ENCODE peak calls at places on chromosomes 1 and 21, in seven cellular contexts. I is cardiac fibroblast, A is left ventricle myocardium inferior, D is heart right ventricle, F is fibroblast of lung, X is IMR-90, W is Peyer's patch. Y is an unnamed sample.

GRCh38 chr21:44955141-44955802 is 15.4 kb downstream of the SLX9 start:
- DNase-seq in I (peak), A (peak), D (no peak), F (peak), X (peak), W (no peak), Y (no peak)

GRCh38 chr1:231390071-231390470 is 32.0 kb downstream of the EGLN1 start:
- DNase-seq in I (no peak), A (no peak), D (no peak), F (peak), X (peak), W (no peak), Y (no peak)

GRCh38 chr1:55679971-55680370 is 464.8 kb upstream of the USP24 start:
- DNase-seq in I (peak), A (no peak), D (no peak), F (peak), X (peak), W (no peak), Y (no peak)

GRCh38 chr1:50421768-50422674 is 1.2 kb downstream of the DMRTA2 start:
- DNase-seq in I (no peak), A (no peak), D (no peak), F (no peak), X (no peak), W (no peak), Y (no peak)

GRCh38 chr1:100463809-100464424 is 74.0 kb upstream of the GPR88 start:
- DNase-seq in I (peak), A (peak), D (peak), F (peak), X (peak), W (peak), Y (peak)

GRCh38 chr1:41525891-41526587 is 41.6 kb upstream of the EDN2 start:
- DNase-seq in I (no peak), A (no peak), D (no peak), F (no peak), X (no peak), W (no peak), Y (no peak)

GRCh38 chr1:15195420-15196052 is 42.0 kb downstream of the TMEM51 start:
- DNase-seq in I (no peak), A (peak), D (peak), F (no peak), X (no peak), W (no peak), Y (no peak)

GRCh38 chr1:228105269-228105995 is 2.3 kb upstream of the C1orf35 start:
- DNase-seq in I (no peak), A (no peak), D (peak), F (no peak), X (no peak), W (no peak), Y (no peak)

GRCh38 chr1:174191255-174191906 is 32.1 kb downstream of the RABGAP1L start:
- DNase-seq in I (peak), A (no peak), D (no peak), F (peak), X (peak), W (no peak), Y (no peak)

GRCh38 chr1:41963636-41964035 is 44.9 kb upstream of the HIVEP3 start:
- DNase-seq in I (peak), A (no peak), D (no peak), F (no peak), X (peak), W (no peak), Y (no peak)

GRCh38 chr1:29123871-29124365 is at the start of gene TMEM200B:
- DNase-seq in I (no peak), A (peak), D (peak), F (no peak), X (no peak), W (no peak), Y (no peak)

GRCh38 chr1:217332426-217333065 is 298.3 kb downstream of the GPATCH2 start:
- DNase-seq in I (peak), A (peak), D (no peak), F (peak), X (no peak), W (no peak), Y (no peak)

GRCh38 chr1:200980873-200981272 is 42.6 kb downstream of the KIF21B start:
- DNase-seq in I (no peak), A (no peak), D (no peak), F (no peak), X (no peak), W (no peak), Y (no peak)

GRCh38 chr1:239164451-239165180 is 221.8 kb upstream of the CHRM3 start:
- DNase-seq in I (no peak), A (no peak), D (no peak), F (peak), X (no peak), W (no peak), Y (no peak)

GRCh38 chr1:53752281-53752680 is 13.3 kb upstream of the GLIS1 start:
- DNase-seq in I (no peak), A (no peak), D (no peak), F (no peak), X (no peak), W (no peak), Y (no peak)

GRCh38 chr1:113073457-113073950 is 506 bp downstream of the LRIG2 start:
- DNase-seq in I (peak), A (peak), D (no peak), F (peak), X (peak), W (peak), Y (no peak)

GRCh38 chr1:184019066-184019465 is 18.5 kb downstream of the COLGALT2 start:
- DNase-seq in I (no peak), A (no peak), D (no peak), F (no peak), X (no peak), W (no peak), Y (no peak)

GRCh38 chr21:16113052-16113715 is 383.4 kb downstream of the USP25 start:
- DNase-seq in I (no peak), A (no peak), D (no peak), F (peak), X (peak), W (no peak), Y (no peak)

GRCh38 chr1:85109475-85109874 is 61.2 kb upstream of the MCOLN3 start:
- DNase-seq in I (peak), A (peak), D (peak), F (peak), X (peak), W (peak), Y (peak)

GRCh38 chr1:232529747-232530146 is 100.2 kb downstream of the SIPA1L2 start:
- DNase-seq in I (no peak), A (no peak), D (no peak), F (peak), X (peak), W (no peak), Y (no peak)

GRCh38 chr1:158814970-158815369 is 16.2 kb upstream of the MNDA start:
- DNase-seq in I (no peak), A (no peak), D (no peak), F (no peak), X (no peak), W (no peak), Y (no peak)

GRCh38 chr1:198575715-198576641 is 35.5 kb upstream of the ATP6V1G3 start:
- DNase-seq in I (no peak), A (no peak), D (no peak), F (peak), X (peak), W (no peak), Y (no peak)

GRCh38 chr1:171788696-171789095 is 7.2 kb downstream of the METTL13 start:
- DNase-seq in I (peak), A (no peak), D (no peak), F (peak), X (peak), W (no peak), Y (no peak)

GRCh38 chr1:77682442-77683141 is at the start of gene ZZZ3:
- DNase-seq in I (peak), A (peak), D (peak), F (peak), X (peak), W (peak), Y (peak)

GRCh38 chr1:32184639-32185038 is 5.2 kb downstream of the TXLNA start:
- DNase-seq in I (no peak), A (no peak), D (no peak), F (no peak), X (no peak), W (no peak), Y (no peak)

GRCh38 chr1:8427986-8428385 is 110.1 kb downstream of the SLC45A1 start:
- DNase-seq in I (no peak), A (no peak), D (no peak), F (no peak), X (no peak), W (no peak), Y (no peak)

GRCh38 chr1:62993844-62994243 is 209.9 kb downstream of the ATG4C start:
- DNase-seq in I (no peak), A (no peak), D (no peak), F (no peak), X (no peak), W (no peak), Y (no peak)

DNA sequence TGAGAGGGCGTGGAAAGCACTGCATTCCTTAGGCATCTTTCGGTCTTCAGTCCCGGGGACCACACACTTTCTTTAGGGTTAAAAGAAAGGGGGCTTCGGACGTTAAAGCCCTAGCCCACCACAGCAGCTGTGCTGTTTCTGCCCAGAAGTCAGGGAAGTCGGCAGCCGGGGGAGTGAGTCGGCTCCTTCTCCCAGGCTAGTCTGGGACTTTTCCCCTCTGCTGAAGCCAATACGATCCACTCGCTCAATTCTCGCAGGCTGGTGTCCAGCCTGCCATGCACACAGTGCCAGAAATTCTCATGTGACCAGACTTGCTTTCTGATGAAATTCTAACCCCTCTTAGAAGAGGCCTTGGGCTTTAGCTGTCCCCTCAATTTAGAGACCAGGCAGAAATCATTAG is 67.7 kb downstream of the BCAR3 start:
- DNase-seq in I (peak), A (peak), D (peak), F (peak), X (peak), W (no peak), Y (no peak)
- H3K4me3 ChIP-seq in I (peak), A (peak), D (peak), F (peak), X (no peak), W (peak), Y (no peak)

DNA sequence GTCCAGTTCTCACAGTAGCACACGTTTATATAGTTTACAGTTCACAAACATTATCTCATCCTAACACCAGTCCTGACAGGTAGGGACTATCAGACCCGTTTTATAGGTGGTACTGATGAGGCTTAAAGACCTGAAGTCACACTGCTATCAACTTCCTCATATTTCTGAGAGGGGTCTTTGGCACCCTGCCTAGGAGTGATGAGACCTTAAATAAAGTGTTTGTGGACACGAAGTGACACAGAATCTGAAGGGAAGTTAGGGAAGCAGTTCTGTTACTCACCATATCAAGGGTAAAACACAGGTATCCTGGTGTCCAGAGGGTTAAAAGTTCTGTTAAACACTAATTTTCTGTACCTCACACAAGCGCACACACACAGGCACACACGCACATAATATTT is 623 bp upstream of the TACSTD2 start:
- DNase-seq in I (no peak), A (no peak), D (no peak), F (no peak), X (no peak), W (no peak), Y (no peak)
- H3K4me3 ChIP-seq in I (no peak), A (peak), D (peak), F (no peak), X (no peak), W (peak), Y (no peak)

GRCh38 chr1:91600431-91601330 is 100.0 kb downstream of the CDC7 start:
- DNase-seq in I (no peak), A (no peak), D (no peak), F (no peak), X (no peak), W (no peak), Y (no peak)

GRCh38 chr1:91601554-91602322 is 101.1 kb downstream of the CDC7 start:
- DNase-seq in I (no peak), A (peak), D (peak), F (no peak), X (no peak), W (no peak), Y (no peak)

GRCh38 chr1:91604632-91605031 is 104.0 kb downstream of the CDC7 start:
- DNase-seq in I (peak), A (peak), D (no peak), F (no peak), X (peak), W (no peak), Y (no peak)

GRCh38 chr1:91605566-91605965 is 104.9 kb downstream of the CDC7 start:
- DNase-seq in I (no peak), A (no peak), D (no peak), F (no peak), X (no peak), W (no peak), Y (no peak)

DNA sequence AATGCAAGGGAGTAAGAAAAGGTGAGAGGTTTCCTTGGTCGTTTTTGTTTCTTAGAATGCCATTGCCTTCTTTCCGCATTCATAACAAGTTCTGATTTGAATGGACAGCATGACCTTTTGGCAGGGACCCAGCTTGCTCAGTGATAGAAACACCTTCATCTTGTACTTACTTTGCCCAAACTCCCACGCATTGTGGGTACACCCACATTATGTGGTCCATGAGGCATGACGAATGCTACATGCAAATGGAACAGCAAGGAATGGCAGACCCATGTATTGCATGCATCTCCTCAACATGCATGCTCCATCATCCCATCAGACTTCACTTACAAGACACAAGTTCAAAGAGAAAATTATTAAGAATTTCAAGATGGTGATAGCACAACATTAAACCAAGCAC is 102.8 kb downstream of the CDC7 start:
- DNase-seq in I (no peak), A (no peak), D (no peak), F (no peak), X (no peak), W (no peak), Y (no peak)
- H3K4me3 ChIP-seq in I (no peak), A (no peak), D (no peak), F (no peak), X (no peak), W (no peak), Y (no peak)

DNA sequence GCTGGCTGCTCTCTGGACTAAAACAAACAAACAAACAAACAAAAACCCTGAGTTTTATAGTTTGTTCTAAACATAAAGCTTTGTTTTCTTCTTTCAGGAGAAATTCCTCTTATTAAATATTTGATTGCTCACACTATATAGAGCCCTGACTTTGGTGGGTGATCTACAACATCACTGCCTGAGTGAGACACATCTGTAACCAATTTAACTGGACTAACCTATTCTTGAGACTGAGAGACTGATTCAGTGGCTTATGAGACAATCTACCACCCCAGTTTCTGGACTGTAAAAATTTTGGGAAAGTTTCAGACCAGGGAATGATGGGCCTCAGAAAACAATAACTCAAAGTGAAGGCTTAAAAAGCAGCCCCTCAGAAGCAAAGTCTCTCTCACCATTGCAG is 537.0 kb downstream of the NEGR1 start:
- DNase-seq in I (no peak), A (no peak), D (no peak), F (no peak), X (no peak), W (no peak), Y (no peak)
- H3K4me3 ChIP-seq in I (no peak), A (no peak), D (no peak), F (no peak), X (no peak), W (no peak), Y (no peak)

DNA sequence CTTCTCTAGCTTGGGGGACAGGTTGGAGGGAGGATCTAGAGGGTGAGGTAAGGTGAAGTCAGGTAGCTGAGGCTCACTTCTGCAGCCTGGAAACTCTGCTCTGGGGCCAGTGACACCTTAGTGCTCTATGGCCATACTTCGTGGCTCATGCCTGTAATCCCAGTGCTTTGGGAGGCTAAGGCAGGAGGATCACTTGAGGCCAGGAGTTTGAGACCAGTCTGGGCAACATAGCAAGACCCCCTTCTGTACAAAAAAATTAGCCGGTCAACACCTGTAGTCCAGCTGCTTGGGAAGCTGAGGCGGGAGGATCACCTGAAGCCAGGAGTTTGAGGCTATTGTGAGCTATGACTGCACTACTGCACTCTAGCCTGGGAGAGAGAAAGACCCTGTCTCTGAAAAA is 5.8 kb downstream of the LMNA start:
- DNase-seq in I (no peak), A (no peak), D (no peak), F (no peak), X (no peak), W (no peak), Y (no peak)
- H3K4me3 ChIP-seq in I (no peak), A (peak), D (peak), F (peak), X (no peak), W (no peak), Y (no peak)

GRCh38 chr1:212652609-212653008 is 44.0 kb downstream of the ATF3 start:
- DNase-seq in I (no peak), A (no peak), D (no peak), F (no peak), X (no peak), W (no peak), Y (no peak)

GRCh38 chr1:212656730-212657129 is 42.9 kb downstream of the BATF3 start:
- DNase-seq in I (no peak), A (no peak), D (no peak), F (peak), X (no peak), W (no peak), Y (peak)

GRCh38 chr1:212651977-212652376 is 43.4 kb downstream of the ATF3 start:
- DNase-seq in I (no peak), A (no peak), D (no peak), F (peak), X (no peak), W (no peak), Y (no peak)

GRCh38 chr1:212651521-212651920 is 43.0 kb downstream of the ATF3 start:
- DNase-seq in I (peak), A (no peak), D (no peak), F (peak), X (peak), W (no peak), Y (no peak)

DNA sequence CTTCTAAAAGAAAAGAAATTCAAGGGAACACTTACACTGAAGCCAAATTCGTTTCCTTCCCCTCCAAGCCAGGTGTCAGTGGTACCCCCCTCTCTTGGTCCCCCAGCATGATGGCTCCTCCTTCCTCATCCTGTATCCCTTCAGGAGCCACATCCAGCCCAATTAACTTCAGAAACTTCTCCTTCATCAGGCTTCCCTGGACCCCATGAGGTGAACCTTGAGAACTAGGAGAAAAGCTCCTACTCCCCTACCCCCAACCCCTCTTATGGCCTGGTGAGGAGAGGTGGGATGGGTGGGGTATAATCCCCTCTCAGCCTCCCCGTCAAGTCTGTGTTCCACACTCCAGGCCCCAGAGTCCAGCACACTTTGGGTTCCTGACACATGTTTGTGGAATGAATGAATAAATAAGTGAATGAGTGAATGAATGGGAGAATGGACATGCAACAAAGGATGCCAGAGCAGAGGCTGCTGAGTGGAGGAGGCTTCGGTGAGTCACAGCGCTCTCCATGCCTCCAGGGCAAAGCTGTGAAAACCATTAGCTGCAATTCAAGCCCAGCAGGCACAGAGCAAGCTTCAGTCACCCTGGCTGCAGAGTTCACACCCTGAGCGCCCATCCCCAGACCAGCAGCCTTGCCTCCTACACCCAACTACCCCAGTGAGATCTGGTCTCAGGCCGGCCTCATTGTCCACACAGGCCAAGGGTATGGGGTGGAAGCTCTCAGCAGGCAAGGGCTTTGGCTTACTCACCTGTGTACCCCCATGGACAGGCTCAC is 43.8 kb downstream of the BATF3 start:
- DNase-seq in I (no peak), A (no peak), D (no peak), F (peak), X (peak), W (no peak), Y (no peak)
- H3K4me3 ChIP-seq in I (no peak), A (no peak), D (no peak), F (no peak), X (no peak), W (no peak), Y (no peak)